ENCODE peak calls at places on chromosomes 16 and 17, in eight cellular contexts. N, X, L, O, Z, Q, M and W are unnamed samples.

GRCh38 chr16:79110953-79111352 is 489.6 kb downstream of the MAF start:
- ATAC-seq in N (no peak), X (no peak), L (no peak), O (no peak), Z (no peak), Q (no peak), M (no peak), W (no peak)

GRCh38 chr17:76497979-76498885 is 3.0 kb downstream of the RHBDF2 start:
- ATAC-seq in N (peak; percentile 62), X (peak; percentile 49), L (no peak), O (peak; percentile 77), Z (peak; percentile 52), Q (peak; percentile 79), M (peak; percentile 57), W (peak; percentile 76)

GRCh38 chr16:53043986-53044571 is 8.6 kb downstream of the CHD9NB start:
- ATAC-seq in N (peak; percentile 36), X (peak; percentile 78), L (no peak), O (no peak), Z (no peak), Q (peak; percentile 14), M (peak; percentile 82), W (no peak)

GRCh38 chr16:51898872-51899271 is 648.1 kb downstream of the TOX3 start:
- ATAC-seq in N (no peak), X (no peak), L (no peak), O (no peak), Z (no peak), Q (no peak), M (no peak), W (no peak)

GRCh38 chr17:27240086-27240801 is 53.7 kb upstream of the WSB1 start:
- ATAC-seq in N (no peak), X (no peak), L (no peak), O (no peak), Z (no peak), Q (no peak), M (no peak), W (no peak)

GRCh38 chr17:82751171-82751570 is 694 bp upstream of the TBCD start:
- ATAC-seq in N (no peak), X (no peak), L (peak; percentile 29), O (no peak), Z (peak; percentile 11), Q (no peak), M (no peak), W (peak; percentile 36)

GRCh38 chr16:8686879-8687278 is 12.5 kb downstream of the ABAT start:
- ATAC-seq in N (no peak), X (peak; percentile 18), L (no peak), O (no peak), Z (no peak), Q (no peak), M (peak; percentile 69), W (no peak)

GRCh38 chr16:57720142-57720575 is 15.4 kb upstream of the KATNB1 start:
- ATAC-seq in N (peak; percentile 89), X (peak; percentile 97), L (peak; percentile 57), O (peak; percentile 98), Z (peak; percentile 93), Q (peak; percentile 69), M (peak; percentile 99), W (peak; percentile 97)

GRCh38 chr16:27258241-27258734 is 10.3 kb downstream of the NSMCE1 start:
- ATAC-seq in N (peak; percentile 50), X (no peak), L (no peak), O (peak; percentile 65), Z (peak; percentile 71), Q (peak; percentile 23), M (no peak), W (no peak)

GRCh38 chr17:78416791-78417530 is 38.5 kb downstream of the PGS1 start:
- ATAC-seq in N (peak; percentile 62), X (peak; percentile 43), L (no peak), O (peak; percentile 61), Z (no peak), Q (peak; percentile 58), M (peak; percentile 39), W (no peak)

GRCh38 chr17:43176119-43176570 is 5.1 kb downstream of the NBR1 start:
- ATAC-seq in N (no peak), X (peak; percentile 33), L (peak; percentile 35), O (peak; percentile 79), Z (no peak), Q (no peak), M (peak; percentile 54), W (no peak)

GRCh38 chr17:80029235-80029974 is 6.3 kb downstream of the TBC1D16 start:
- ATAC-seq in N (peak; percentile 83), X (peak; percentile 86), L (no peak), O (peak; percentile 79), Z (peak; percentile 96), Q (peak; percentile 89), M (peak; percentile 84), W (peak; percentile 46)